ENCODE peak calls at places on chromosomes 7 and 10, in five cellular contexts. I, A, J, V and P are unnamed samples.

GRCh38 chr10:26430641-26431163 is 7.4 kb upstream of the APBB1IP start:
- DNase-seq in I (no peak), A (no peak), J (no peak), V (no peak), P (no peak)

GRCh38 chr10:33098966-33099663 is 141.1 kb upstream of the ITGB1 start:
- DNase-seq in I (peak; percentile 13), A (no peak), J (no peak), V (no peak), P (no peak)

GRCh38 chr7:73850781-73851207 is 8.5 kb upstream of the METTL27 start:
- DNase-seq in I (peak; percentile 99), A (no peak), J (peak; percentile 77), V (peak; percentile 48), P (peak; percentile 56)

GRCh38 chr10:909831-910230 is 21.7 kb downstream of the LARP4B start:
- DNase-seq in I (peak; percentile 60), A (no peak), J (no peak), V (no peak), P (no peak)

GRCh38 chr10:131980757-131981428 is 830 bp downstream of the BNIP3 start:
- DNase-seq in I (no peak), A (no peak), J (no peak), V (no peak), P (no peak)

GRCh38 chr7:101547916-101548599 is 81.0 kb downstream of the MYL10 start:
- DNase-seq in I (no peak), A (no peak), J (no peak), V (no peak), P (no peak)

GRCh38 chr7:5077740-5078139 is 32.1 kb downstream of the RBAK start:
- DNase-seq in I (peak; percentile 7), A (no peak), J (no peak), V (no peak), P (no peak)

GRCh38 chr7:96636342-96636865 is 73.2 kb downstream of the SEM1 start:
- DNase-seq in I (no peak), A (no peak), J (no peak), V (no peak), P (no peak)

GRCh38 chr7:108286290-108286904 is 156.2 kb upstream of the LAMB4 start:
- DNase-seq in I (no peak), A (no peak), J (no peak), V (no peak), P (no peak)

GRCh38 chr10:58981051-58981450 is 195.4 kb upstream of the PHYHIPL start:
- DNase-seq in I (no peak), A (no peak), J (no peak), V (no peak), P (no peak)

GRCh38 chr10:122849900-122850605 is 4.4 kb upstream of the CUZD1 start:
- DNase-seq in I (peak; percentile 24), A (no peak), J (no peak), V (no peak), P (no peak)

GRCh38 chr10:118701529-118702323 is 53.0 kb downstream of the CACUL1 start:
- DNase-seq in I (peak; percentile 34), A (no peak), J (no peak), V (no peak), P (no peak)

GRCh38 chr10:103525901-103526300 is 32.4 kb downstream of the NEURL1 start:
- DNase-seq in I (no peak), A (no peak), J (no peak), V (no peak), P (no peak)

GRCh38 chr10:118767297-118768040 is 12.7 kb upstream of the CACUL1 start:
- DNase-seq in I (no peak), A (no peak), J (no peak), V (no peak), P (no peak)

GRCh38 chr10:11144626-11145497 is 127.2 kb downstream of the CELF2 start:
- DNase-seq in I (no peak), A (no peak), J (no peak), V (no peak), P (no peak)

GRCh38 chr10:86345296-86346168 is 21.1 kb downstream of the GRID1 start:
- DNase-seq in I (no peak), A (no peak), J (no peak), V (peak; percentile 80), P (no peak)

GRCh38 chr10:100738055-100738827 is 7.1 kb upstream of the PAX2 start:
- DNase-seq in I (no peak), A (no peak), J (no peak), V (no peak), P (no peak)

GRCh38 chr7:68148440-68148839 is 1151.8 kb downstream of the TYW1 start:
- DNase-seq in I (no peak), A (no peak), J (no peak), V (no peak), P (no peak)

GRCh38 chr7:158005531-158005930 is 582.1 kb downstream of the PTPRN2 start:
- DNase-seq in I (no peak), A (no peak), J (no peak), V (no peak), P (no peak)

GRCh38 chr10:77105756-77106155 is 531.9 kb downstream of the KCNMA1 start:
- DNase-seq in I (peak; percentile 42), A (no peak), J (no peak), V (no peak), P (no peak)

GRCh38 chr7:29412912-29413311 is 150.7 kb upstream of the PRR15 start:
- DNase-seq in I (no peak), A (no peak), J (no peak), V (no peak), P (no peak)

GRCh38 chr10:80518807-80519360 is 18.8 kb upstream of the SH2D4B start:
- DNase-seq in I (no peak), A (no peak), J (no peak), V (no peak), P (no peak)

GRCh38 chr10:43354325-43354635 is 17.2 kb upstream of the FXYD4 start:
- DNase-seq in I (no peak), A (no peak), J (no peak), V (no peak), P (no peak)

GRCh38 chr7:30920021-30920583 is 8.4 kb downstream of the AQP1 start:
- DNase-seq in I (no peak), A (no peak), J (peak; percentile 36), V (no peak), P (peak; percentile 11)

GRCh38 chr10:102120142-102120986 is at the start of gene LDB1:
- DNase-seq in I (peak; percentile 77), A (peak; percentile 79), J (peak; percentile 84), V (peak; percentile 80), P (peak; percentile 80)

DNA sequence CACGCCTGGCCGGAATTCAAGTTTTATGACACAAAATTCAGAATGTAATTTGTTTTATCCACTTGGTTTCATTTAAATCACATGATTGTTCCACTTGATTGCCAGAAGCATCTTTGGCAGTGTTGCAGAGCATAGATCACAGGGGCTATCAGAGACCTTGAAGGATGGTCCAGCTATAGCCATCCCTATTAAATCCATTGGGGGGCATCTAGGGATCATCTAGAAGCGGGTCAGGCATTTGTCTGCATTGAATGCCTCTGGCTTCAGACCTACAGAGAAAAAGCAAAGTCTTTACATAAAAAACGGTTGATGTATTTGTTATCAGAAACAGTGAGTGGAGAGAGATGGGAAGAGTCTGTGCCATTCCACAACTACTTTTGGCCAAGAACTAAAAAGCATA is 146.3 kb downstream of the NXPH1 start:
- DNase-seq in I (no peak), A (no peak), J (no peak), V (no peak), P (no peak)
- H3K27ac ChIP-seq in I (no peak overlapping the region), A (no peak overlapping the region), J (no peak overlapping the region), V (no peak overlapping the region), P (no peak overlapping the region)

DNA sequence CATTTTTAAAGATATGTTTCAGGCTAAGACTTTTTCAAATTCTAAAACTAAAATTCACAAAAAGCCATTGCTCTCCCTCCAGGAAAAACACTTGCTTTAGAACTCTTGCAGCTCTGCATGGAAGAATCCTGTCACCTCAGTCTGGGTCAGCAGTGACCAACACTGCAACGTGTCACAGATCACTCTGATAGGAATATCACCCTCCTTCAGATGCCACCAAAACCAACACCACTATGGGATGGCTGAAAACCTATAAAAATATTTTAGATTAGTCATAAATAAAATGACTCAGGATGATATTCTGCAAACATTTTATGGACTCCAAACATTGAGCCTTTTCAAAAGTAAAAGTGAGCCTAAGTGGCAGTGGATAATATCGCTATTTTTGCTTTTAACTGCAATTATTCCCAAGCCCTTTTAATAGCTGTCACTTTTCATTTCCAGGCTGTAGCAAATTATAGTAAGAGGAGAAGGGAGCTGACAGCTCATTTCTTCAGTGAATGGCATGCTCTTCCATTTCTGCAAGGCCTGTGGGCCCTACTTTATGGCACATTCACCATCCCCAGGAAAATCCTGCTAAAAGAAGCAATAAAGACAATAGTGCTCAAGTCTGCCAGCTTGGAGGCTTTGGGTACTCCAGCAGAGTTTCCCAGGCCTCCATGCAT is 21.3 kb downstream of the ELMO1 start:
- DNase-seq in I (no peak), A (no peak), J (no peak), V (no peak), P (no peak)
- H3K27ac ChIP-seq in I (no peak overlapping the region), A (no peak overlapping the region), J (no peak overlapping the region), V (no peak overlapping the region), P (no peak overlapping the region)

DNA sequence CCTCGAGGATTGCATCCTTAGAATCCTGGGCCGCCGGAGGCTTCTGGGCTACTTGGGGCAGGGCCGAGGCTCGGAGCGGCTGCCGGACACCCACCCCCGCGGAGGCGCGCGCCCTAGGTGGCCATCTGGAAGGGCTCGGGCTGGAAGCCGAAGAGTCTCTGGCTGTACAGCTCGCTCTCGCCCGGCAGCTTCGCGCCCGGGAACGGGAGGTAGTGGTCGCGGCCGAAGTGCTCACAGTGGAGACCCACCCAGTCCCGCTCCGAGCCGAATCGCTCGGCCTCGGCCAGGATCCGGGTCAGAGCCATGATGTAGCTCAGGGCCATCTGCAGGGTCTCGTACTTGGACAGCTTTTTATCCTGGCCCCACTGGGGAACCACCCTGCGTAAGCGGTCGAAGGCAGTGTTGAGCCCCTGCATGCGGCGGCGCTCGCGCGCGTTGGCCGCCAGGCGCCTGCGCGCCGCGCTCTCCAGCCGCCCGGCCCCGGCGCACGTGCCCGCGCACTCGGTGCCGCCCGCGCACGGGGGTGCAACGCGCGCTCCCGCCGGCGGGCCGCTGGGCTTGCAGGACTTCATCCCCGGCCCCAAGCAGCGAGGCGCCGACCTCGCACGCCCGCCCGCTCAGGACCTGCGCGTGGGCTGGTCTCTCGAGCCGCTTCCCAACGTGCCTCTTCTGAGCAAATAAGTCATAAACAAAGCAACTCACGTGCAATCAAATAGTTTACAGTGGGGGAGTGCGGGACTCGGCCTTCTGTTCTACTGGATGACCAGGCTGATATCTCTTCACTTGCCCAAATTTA is 609 bp downstream of the ATOH7 start:
- DNase-seq in I (peak; percentile 76), A (peak; percentile 69), J (peak; percentile 33), V (peak; percentile 44), P (peak; percentile 12)
- H3K27ac ChIP-seq in I (peak overlapping the region; percentile 61), A (peak overlapping the region; percentile 78), J (peak overlapping the region; percentile 51), V (no peak overlapping the region), P (peak overlapping the region; percentile 52)

DNA sequence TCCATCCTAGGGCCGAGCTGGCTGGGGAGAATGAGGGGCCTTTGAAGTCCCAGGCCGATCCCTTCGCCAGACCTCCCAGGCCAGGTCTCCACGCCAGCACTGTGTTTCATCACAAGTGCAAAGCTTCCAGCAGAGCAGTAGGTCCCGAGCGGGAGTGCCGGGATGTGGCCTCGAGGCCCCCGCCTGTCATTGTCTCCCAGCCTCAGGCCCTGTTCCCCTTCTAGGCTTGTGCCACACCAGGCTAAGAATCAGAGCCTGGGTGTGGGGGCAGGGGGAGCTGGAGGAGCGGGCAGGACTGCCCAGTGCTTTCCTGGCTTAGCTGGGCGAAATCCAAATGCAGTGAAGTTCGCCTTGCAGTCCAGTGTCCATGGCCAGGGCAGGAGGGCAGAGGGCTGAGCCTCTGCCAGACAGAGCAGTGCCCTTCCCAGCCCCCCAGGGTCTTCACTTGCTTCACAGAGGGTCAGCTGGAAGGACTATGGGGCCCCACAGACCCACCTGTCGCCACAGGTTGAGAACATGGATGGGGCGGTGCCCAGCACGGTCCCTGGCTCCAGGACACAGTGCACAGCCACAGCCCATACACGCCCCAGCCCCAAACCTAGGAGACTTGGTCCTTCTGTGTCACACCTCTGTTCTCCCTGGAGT is 20.2 kb upstream of the PFKFB3 start:
- DNase-seq in I (no peak), A (no peak), J (no peak), V (no peak), P (peak; percentile 78)
- H3K27ac ChIP-seq in I (no peak overlapping the region), A (no peak overlapping the region), J (no peak overlapping the region), V (no peak overlapping the region), P (peak overlapping the region; percentile 91)